ENCODE peak calls at places on chromosomes 3 and 15, in six cellular contexts. C, E, P, V, N and F are unnamed samples.
A peak's percentile ranks its signal among the peaks of the same experiment; 100 is the strongest.

GRCh38 chr15:78930577-78931388 is 14.1 kb downstream of the CTSH start:
- DNase-seq in C (no peak), E (no peak), P (peak; percentile 72), V (no peak), N (no peak), F (no peak)

GRCh38 chr3:72768976-72769375 is 79.3 kb downstream of the SHQ1 start:
- DNase-seq in C (no peak), E (no peak), P (peak; percentile 30), V (no peak), N (no peak), F (no peak)

GRCh38 chr15:74036271-74037170 is 42.0 kb downstream of the PML start:
- DNase-seq in C (peak; percentile 51), E (no peak), P (peak; percentile 76), V (no peak), N (peak; percentile 58), F (no peak)

GRCh38 chr15:82737975-82738374 is 28.3 kb upstream of the AP3B2 start:
- DNase-seq in C (no peak), E (no peak), P (no peak), V (no peak), N (no peak), F (no peak)

GRCh38 chr15:43749690-43750345 is 3.6 kb downstream of the PDIA3 start:
- DNase-seq in C (no peak), E (no peak), P (no peak), V (peak; percentile 78), N (no peak), F (no peak)

GRCh38 chr15:66720206-66721010 is 18.4 kb downstream of the SMAD6 start:
- DNase-seq in C (no peak), E (no peak), P (no peak), V (no peak), N (no peak), F (no peak)

GRCh38 chr3:117144832-117145231 is 435.3 kb downstream of the TUSC7 start:
- DNase-seq in C (no peak), E (no peak), P (no peak), V (no peak), N (no peak), F (no peak)

GRCh38 chr15:96553006-96553405 is 222.5 kb downstream of the NR2F2 start:
- DNase-seq in C (no peak), E (no peak), P (no peak), V (no peak), N (no peak), F (no peak)

GRCh38 chr3:38805765-38806386 is 10.1 kb downstream of the SCN10A start:
- DNase-seq in C (peak; percentile 60), E (peak; percentile 18), P (no peak), V (peak; percentile 4), N (peak; percentile 15), F (peak; percentile 8)

GRCh38 chr3:19931180-19931692 is 2.8 kb downstream of the EFHB start:
- DNase-seq in C (no peak), E (peak; percentile 32), P (no peak), V (peak; percentile 79), N (no peak), F (no peak)

GRCh38 chr15:62453979-62454378 is 288.9 kb upstream of the C2CD4B start:
- DNase-seq in C (no peak), E (no peak), P (no peak), V (no peak), N (no peak), F (no peak)

GRCh38 chr15:40594429-40594836 is 384 bp downstream of the KNL1 start:
- DNase-seq in C (peak; percentile 38), E (peak; percentile 35), P (peak; percentile 80), V (peak; percentile 40), N (peak; percentile 17), F (peak; percentile 36)

GRCh38 chr3:22887664-22888291 is 315.3 kb upstream of the UBE2E2 start:
- DNase-seq in C (no peak), E (no peak), P (no peak), V (no peak), N (no peak), F (no peak)

GRCh38 chr3:82194870-82195269 is 433.4 kb upstream of the GBE1 start:
- DNase-seq in C (no peak), E (no peak), P (no peak), V (no peak), N (no peak), F (no peak)

GRCh38 chr3:40780341-40780800 is 255.6 kb downstream of the ZNF621 start:
- DNase-seq in C (peak; percentile 46), E (no peak), P (no peak), V (no peak), N (no peak), F (no peak)

GRCh38 chr15:90576711-90577389 is 47.1 kb downstream of the CRTC3 start:
- DNase-seq in C (no peak), E (no peak), P (no peak), V (no peak), N (no peak), F (no peak)

GRCh38 chr3:152222327-152222726 is 46.4 kb upstream of the MBNL1 start:
- DNase-seq in C (no peak), E (no peak), P (no peak), V (no peak), N (no peak), F (no peak)

GRCh38 chr3:132593950-132594328 is 3.1 kb upstream of the ACKR4 start:
- DNase-seq in C (no peak), E (no peak), P (no peak), V (no peak), N (no peak), F (no peak)

GRCh38 chr3:171974986-171975837 is 64.2 kb upstream of the FNDC3B start:
- DNase-seq in C (no peak), E (no peak), P (no peak), V (no peak), N (no peak), F (no peak)

GRCh38 chr15:58021332-58022230 is 43.9 kb downstream of the ALDH1A2 start:
- DNase-seq in C (no peak), E (no peak), P (no peak), V (no peak), N (no peak), F (no peak)

GRCh38 chr3:106262976-106263375 is 394.2 kb upstream of the CBLB start:
- DNase-seq in C (no peak), E (no peak), P (no peak), V (no peak), N (no peak), F (no peak)

GRCh38 chr3:17320266-17320665 is 422.2 kb downstream of the TBC1D5 start:
- DNase-seq in C (no peak), E (no peak), P (no peak), V (no peak), N (no peak), F (no peak)

GRCh38 chr15:67125589-67126502 is 60.4 kb downstream of the SMAD3 start:
- DNase-seq in C (no peak), E (no peak), P (no peak), V (no peak), N (no peak), F (no peak)

GRCh38 chr3:73868688-73869315 is 244.1 kb upstream of the PDZRN3 start:
- DNase-seq in C (peak; percentile 12), E (no peak), P (peak; percentile 48), V (no peak), N (no peak), F (no peak)

GRCh38 chr15:77179541-77179998 is 108.7 kb upstream of the TSPAN3 start:
- DNase-seq in C (no peak), E (no peak), P (no peak), V (peak; percentile 74), N (no peak), F (no peak)

GRCh38 chr15:67776600-67776999 is 48.7 kb upstream of the SKOR1 start:
- DNase-seq in C (no peak), E (no peak), P (no peak), V (no peak), N (no peak), F (no peak)

GRCh38 chr3:106206165-106206564 is 337.4 kb upstream of the CBLB start:
- DNase-seq in C (no peak), E (peak; percentile 4), P (no peak), V (peak; percentile 28), N (no peak), F (no peak)

GRCh38 chr3:108103971-108104797 is 13.4 kb upstream of the CD47 start:
- DNase-seq in C (no peak), E (no peak), P (no peak), V (no peak), N (no peak), F (no peak)

GRCh38 chr3:182485306-182485705 is 308.0 kb upstream of the ATP11B start:
- DNase-seq in C (no peak), E (no peak), P (no peak), V (no peak), N (no peak), F (no peak)

GRCh38 chr3:46923559-46924350 is 46.2 kb downstream of the PTH1R start:
- DNase-seq in C (peak; percentile 31), E (no peak), P (peak; percentile 79), V (no peak), N (no peak), F (peak; percentile 69)

GRCh38 chr15:42070276-42070965 is 23.9 kb downstream of the PLA2G4D start:
- DNase-seq in C (no peak), E (no peak), P (no peak), V (no peak), N (no peak), F (no peak)

GRCh38 chr3:46885612-46886011 is 8.1 kb downstream of the PTH1R start:
- DNase-seq in C (no peak), E (no peak), P (no peak), V (no peak), N (no peak), F (no peak)

GRCh38 chr3:43030162-43030935 is 51.2 kb downstream of the GASK1A start:
- DNase-seq in C (no peak), E (no peak), P (no peak), V (no peak), N (no peak), F (no peak)
- TF ChIP-seq TAF1 in C (no peak), E (no peak), P (no peak), V (no peak), N (no peak), F (no peak)

GRCh38 chr3:52670621-52671521 is 14.8 kb downstream of the PBRM1 start:
- DNase-seq in C (peak; percentile 32), E (no peak), P (no peak), V (peak; percentile 77), N (no peak), F (no peak)
- TF ChIP-seq TAF1 in C (no peak), E (no peak), P (peak; percentile 67), V (no peak), N (no peak), F (no peak)

GRCh38 chr3:89025185-89025584 is 82.2 kb upstream of the EPHA3 start:
- DNase-seq in C (no peak), E (no peak), P (no peak), V (no peak), N (no peak), F (no peak)
- TF ChIP-seq TAF1 in C (no peak), E (no peak), P (no peak), V (no peak), N (no peak), F (no peak)

DNA sequence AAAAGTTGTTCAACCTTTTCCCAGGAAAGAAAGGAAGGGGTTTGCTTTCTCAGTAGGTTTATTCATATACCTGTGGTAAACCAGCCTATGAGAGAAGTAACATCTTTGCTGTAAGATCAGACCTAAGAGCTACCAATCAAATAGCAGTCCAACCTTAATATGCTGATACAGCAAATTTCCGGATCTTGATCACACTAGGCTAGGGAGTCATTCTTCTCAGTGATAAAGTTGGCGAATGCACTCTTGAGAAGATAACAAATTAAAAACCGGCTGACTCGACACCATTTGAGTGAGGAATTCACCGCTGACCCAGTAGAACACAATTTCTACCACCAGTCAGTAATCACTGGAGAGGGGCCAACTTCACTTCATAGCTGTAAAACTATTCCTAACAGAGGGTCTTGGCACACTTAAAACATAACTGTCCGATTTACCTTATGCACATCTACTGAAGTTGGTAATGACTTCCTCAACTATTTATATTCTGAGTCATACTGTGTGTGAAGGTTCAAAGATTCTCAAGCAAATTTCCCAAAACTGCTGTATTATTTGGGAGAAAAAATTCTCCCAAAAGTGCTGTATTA is 47.2 kb downstream of the MEIS2 start:
- DNase-seq in C (no peak), E (no peak), P (no peak), V (no peak), N (no peak), F (no peak)
- TF ChIP-seq TAF1 in C (no peak), E (no peak), P (no peak), V (no peak), N (no peak), F (no peak)